ENCODE peak calls at places on chromosomes 13 and 19, in eight cellular contexts. One of them, this sample, is unnamed.

GRCh38 chr19:37251308-37252229 is 33.6 kb downstream of the ZNF383 start:
- DNase-seq in naive thymus-derived CD4-positive, alpha-beta T cell: no peak
- DNase-seq in occipital lobe: peak; percentile 93
- DNase-seq in mucosa of gallbladder: peak; percentile 86
- DNase-seq in HFFc6: peak; percentile 50
- DNase-seq in left ventricle myocardium superior: peak; percentile 90
- DNase-seq in activated CD4-positive, alpha-beta T cell treated with anti-CD3 and anti-CD28 coated beads, Interleukin-2, amount 50 U/mL, for 48 hours: peak; percentile 21
- DNase-seq in PC-3: peak; percentile 16
- DNase-seq in this sample: peak; percentile 91

GRCh38 chr13:77002590-77003190 is 10.8 kb downstream of the CLN5 start:
- DNase-seq in HFFc6: peak; percentile 45
- DNase-seq in naive thymus-derived CD4-positive, alpha-beta T cell: no peak
- DNase-seq in mucosa of gallbladder: no peak
- DNase-seq in activated CD4-positive, alpha-beta T cell treated with anti-CD3 and anti-CD28 coated beads, Interleukin-2, amount 50 U/mL, for 48 hours: no peak
- DNase-seq in left ventricle myocardium superior: no peak
- DNase-seq in PC-3: peak; percentile 53
- DNase-seq in occipital lobe: no peak
- DNase-seq in this sample: no peak

GRCh38 chr13:80553041-80553440 is 212.1 kb upstream of the SPRY2 start:
- DNase-seq in mucosa of gallbladder: no peak
- DNase-seq in naive thymus-derived CD4-positive, alpha-beta T cell: no peak
- DNase-seq in left ventricle myocardium superior: no peak
- DNase-seq in HFFc6: no peak
- DNase-seq in PC-3: no peak
- DNase-seq in activated CD4-positive, alpha-beta T cell treated with anti-CD3 and anti-CD28 coated beads, Interleukin-2, amount 50 U/mL, for 48 hours: no peak
- DNase-seq in occipital lobe: no peak
- DNase-seq in this sample: no peak

GRCh38 chr19:7732045-7732444 is at the start of gene CLEC4G:
- DNase-seq in PC-3: no peak
- DNase-seq in mucosa of gallbladder: no peak
- DNase-seq in HFFc6: no peak
- DNase-seq in occipital lobe: no peak
- DNase-seq in naive thymus-derived CD4-positive, alpha-beta T cell: no peak
- DNase-seq in activated CD4-positive, alpha-beta T cell treated with anti-CD3 and anti-CD28 coated beads, Interleukin-2, amount 50 U/mL, for 48 hours: no peak
- DNase-seq in left ventricle myocardium superior: no peak
- DNase-seq in this sample: no peak

GRCh38 chr13:34462843-34463242 is 479.2 kb upstream of the NBEA start:
- DNase-seq in naive thymus-derived CD4-positive, alpha-beta T cell: no peak
- DNase-seq in PC-3: peak; percentile 92
- DNase-seq in left ventricle myocardium superior: no peak
- DNase-seq in activated CD4-positive, alpha-beta T cell treated with anti-CD3 and anti-CD28 coated beads, Interleukin-2, amount 50 U/mL, for 48 hours: no peak
- DNase-seq in HFFc6: peak; percentile 75
- DNase-seq in occipital lobe: no peak
- DNase-seq in mucosa of gallbladder: peak; percentile 41
- DNase-seq in this sample: no peak

GRCh38 chr13:35838356-35838755 is 292.8 kb downstream of the DCLK1 start:
- DNase-seq in PC-3: peak; percentile 23
- DNase-seq in HFFc6: peak; percentile 65
- DNase-seq in left ventricle myocardium superior: no peak
- DNase-seq in mucosa of gallbladder: no peak
- DNase-seq in activated CD4-positive, alpha-beta T cell treated with anti-CD3 and anti-CD28 coated beads, Interleukin-2, amount 50 U/mL, for 48 hours: no peak
- DNase-seq in naive thymus-derived CD4-positive, alpha-beta T cell: no peak
- DNase-seq in occipital lobe: no peak
- DNase-seq in this sample: no peak

GRCh38 chr19:47104678-47105077 is 8.9 kb downstream of the ZC3H4 start:
- DNase-seq in PC-3: no peak
- DNase-seq in mucosa of gallbladder: no peak
- DNase-seq in left ventricle myocardium superior: no peak
- DNase-seq in naive thymus-derived CD4-positive, alpha-beta T cell: no peak
- DNase-seq in occipital lobe: no peak
- DNase-seq in HFFc6: no peak
- DNase-seq in activated CD4-positive, alpha-beta T cell treated with anti-CD3 and anti-CD28 coated beads, Interleukin-2, amount 50 U/mL, for 48 hours: no peak
- DNase-seq in this sample: no peak

GRCh38 chr19:41924151-41925145 is 3.8 kb downstream of the ERFL start:
- DNase-seq in HFFc6: no peak
- DNase-seq in left ventricle myocardium superior: no peak
- DNase-seq in PC-3: no peak
- DNase-seq in naive thymus-derived CD4-positive, alpha-beta T cell: no peak
- DNase-seq in activated CD4-positive, alpha-beta T cell treated with anti-CD3 and anti-CD28 coated beads, Interleukin-2, amount 50 U/mL, for 48 hours: no peak
- DNase-seq in occipital lobe: no peak
- DNase-seq in mucosa of gallbladder: no peak
- DNase-seq in this sample: no peak

GRCh38 chr13:51764184-51765141 is 39.5 kb downstream of the DHRS12 start:
- DNase-seq in PC-3: peak; percentile 51
- DNase-seq in naive thymus-derived CD4-positive, alpha-beta T cell: peak; percentile 45
- DNase-seq in HFFc6: peak; percentile 74
- DNase-seq in mucosa of gallbladder: peak; percentile 67
- DNase-seq in occipital lobe: peak; percentile 53
- DNase-seq in activated CD4-positive, alpha-beta T cell treated with anti-CD3 and anti-CD28 coated beads, Interleukin-2, amount 50 U/mL, for 48 hours: peak; percentile 66
- DNase-seq in left ventricle myocardium superior: peak; percentile 82
- DNase-seq in this sample: no peak

GRCh38 chr13:109968876-109969577 is 182.6 kb upstream of the IRS2 start:
- DNase-seq in left ventricle myocardium superior: peak; percentile 86
- DNase-seq in HFFc6: no peak
- DNase-seq in PC-3: no peak
- DNase-seq in occipital lobe: no peak
- DNase-seq in naive thymus-derived CD4-positive, alpha-beta T cell: no peak
- DNase-seq in mucosa of gallbladder: no peak
- DNase-seq in activated CD4-positive, alpha-beta T cell treated with anti-CD3 and anti-CD28 coated beads, Interleukin-2, amount 50 U/mL, for 48 hours: no peak
- DNase-seq in this sample: no peak

GRCh38 chr13:109331898-109332297 is 454.5 kb downstream of the IRS2 start:
- DNase-seq in occipital lobe: no peak
- DNase-seq in left ventricle myocardium superior: no peak
- DNase-seq in mucosa of gallbladder: no peak
- DNase-seq in activated CD4-positive, alpha-beta T cell treated with anti-CD3 and anti-CD28 coated beads, Interleukin-2, amount 50 U/mL, for 48 hours: no peak
- DNase-seq in HFFc6: peak; percentile 85
- DNase-seq in PC-3: peak; percentile 42
- DNase-seq in naive thymus-derived CD4-positive, alpha-beta T cell: no peak
- DNase-seq in this sample: peak; percentile 59

GRCh38 chr19:49149652-49150105 is 5.5 kb downstream of the HRC start:
- DNase-seq in HFFc6: peak; percentile 66
- DNase-seq in naive thymus-derived CD4-positive, alpha-beta T cell: no peak
- DNase-seq in activated CD4-positive, alpha-beta T cell treated with anti-CD3 and anti-CD28 coated beads, Interleukin-2, amount 50 U/mL, for 48 hours: no peak
- DNase-seq in PC-3: peak; percentile 74
- DNase-seq in occipital lobe: peak; percentile 75
- DNase-seq in mucosa of gallbladder: peak; percentile 67
- DNase-seq in left ventricle myocardium superior: peak; percentile 76
- DNase-seq in this sample: peak; percentile 65

GRCh38 chr13:36818483-36819063 is 449 bp upstream of the RFXAP start:
- DNase-seq in naive thymus-derived CD4-positive, alpha-beta T cell: no peak
- DNase-seq in PC-3: no peak
- DNase-seq in activated CD4-positive, alpha-beta T cell treated with anti-CD3 and anti-CD28 coated beads, Interleukin-2, amount 50 U/mL, for 48 hours: no peak
- DNase-seq in occipital lobe: no peak
- DNase-seq in left ventricle myocardium superior: no peak
- DNase-seq in mucosa of gallbladder: no peak
- DNase-seq in HFFc6: no peak
- DNase-seq in this sample: no peak